ENCODE peak calls at places on chromosomes 13 and 19, in six cellular contexts. Q, E, H, V, J and O are unnamed samples.

GRCh38 chr13:20460744-20461143 is 64.9 kb downstream of the CRYL1 start:
- DNase-seq in Q (no peak), E (no peak), H (no peak), V (no peak), J (no peak), O (no peak)

GRCh38 chr19:31555634-31556215 is 206.5 kb upstream of the TSHZ3 start:
- DNase-seq in Q (no peak), E (no peak), H (no peak), V (no peak), J (no peak), O (no peak)

GRCh38 chr19:50242586-50242985 is 39.2 kb downstream of the MYH14 start:
- DNase-seq in Q (no peak), E (no peak), H (no peak), V (no peak), J (no peak), O (no peak)

GRCh38 chr13:93227280-93227905 is 786 bp downstream of the GPC6 start:
- DNase-seq in Q (peak), E (peak), H (no peak), V (peak), J (no peak), O (peak)

GRCh38 chr19:35729763-35730162 is 12.0 kb downstream of the KMT2B start:
- DNase-seq in Q (no peak), E (no peak), H (no peak), V (no peak), J (no peak), O (no peak)

GRCh38 chr19:13299838-13300237 is 149.6 kb downstream of the IER2 start:
- DNase-seq in Q (no peak), E (no peak), H (no peak), V (no peak), J (no peak), O (no peak)

GRCh38 chr13:92948034-92948433 is 278.6 kb upstream of the GPC6 start:
- DNase-seq in Q (no peak), E (no peak), H (no peak), V (no peak), J (no peak), O (no peak)

GRCh38 chr19:364496-365287 is 20.1 kb upstream of the MIER2 start:
- DNase-seq in Q (no peak), E (no peak), H (no peak), V (no peak), J (no peak), O (no peak)

GRCh38 chr19:35513975-35514809 is 743 bp upstream of the DMKN start:
- DNase-seq in Q (peak), E (no peak), H (no peak), V (no peak), J (no peak), O (no peak)